ENCODE peak calls at places on chromosomes 4 and X, in four cellular contexts. U, W, H and D are unnamed samples. For H3K4me1 and H3K36me3, the result is how much of the 10 kb centered on the place peaks cover.

GRCh38 chr4:29278580-29278979 is 1441.6 kb upstream of the PCDH7 start:
- DNase-seq in U (no peak), W (no peak), H (no peak), D (no peak)

GRCh38 chrX:68048774-68049173 is 384.5 kb downstream of the OPHN1 start:
- DNase-seq in U (no peak), W (no peak), H (no peak), D (no peak)

GRCh38 chr4:126851391-126851790 is 781.4 kb upstream of the INTU start:
- DNase-seq in U (no peak), W (no peak), H (no peak), D (no peak)

GRCh38 chr4:10121568-10122097 is 5.0 kb upstream of the WDR1 start:
- DNase-seq in U (no peak), W (no peak), H (no peak), D (no peak)

GRCh38 chr4:41613362-41613761 is 75.4 kb downstream of the LIMCH1 start:
- DNase-seq in U (no peak), W (no peak), H (no peak), D (no peak)

GRCh38 chr4:89000844-89001360 is 56.1 kb downstream of the FAM13A start:
- DNase-seq in U (no peak), W (no peak), H (no peak), D (no peak)

GRCh38 chr4:100721490-100721889 is 203.7 kb upstream of the EMCN start:
- DNase-seq in U (no peak), W (no peak), H (no peak), D (no peak)

GRCh38 chr4:40055379-40055872 is 1.2 kb upstream of the N4BP2 start:
- DNase-seq in U (no peak), W (no peak), H (no peak), D (no peak)

GRCh38 chrX:23374291-23374690 is 39.6 kb downstream of the PTCHD1 start:
- DNase-seq in U (no peak), W (no peak), H (no peak), D (no peak)

GRCh38 chr4:23875317-23875716 is 14.5 kb downstream of the PPARGC1A start:
- DNase-seq in U (no peak), W (no peak), H (no peak), D (no peak)
- H3K4me1 ChIP-seq in U (under half), W (half or more), H (half or more), D (under half)

DNA sequence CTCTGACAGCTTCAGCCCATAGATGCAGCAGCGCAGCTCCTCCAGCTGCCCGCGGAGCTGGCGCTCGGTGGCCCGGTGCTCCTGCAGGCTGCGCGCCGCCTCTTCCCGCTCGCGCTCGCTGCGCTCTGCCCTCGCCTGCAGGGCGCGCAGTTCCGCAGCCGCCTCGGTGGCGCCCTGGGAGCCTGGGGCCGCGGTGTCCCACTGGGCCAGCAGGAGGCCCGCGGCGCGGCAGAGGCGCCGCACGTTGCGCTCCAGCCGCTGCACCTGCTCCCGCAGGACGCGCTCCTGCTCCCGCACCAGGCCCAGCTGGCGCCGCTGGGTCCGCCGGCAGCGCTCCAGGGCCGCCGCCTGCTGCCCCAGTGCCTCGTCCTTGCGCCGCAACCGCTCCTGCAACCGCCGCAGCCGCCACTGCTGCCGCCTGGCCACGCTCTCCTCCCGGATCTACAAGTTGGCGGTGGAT is 10.1 kb downstream of the C4orf50 start:
- DNase-seq in U (no peak), W (no peak), H (no peak), D (peak)
- H3K4me3 ChIP-seq in U (no peak), W (no peak), H (no peak), D (peak)

GRCh38 chr4:3217771-3218170 is 31.2 kb upstream of the MSANTD1 start:
- DNase-seq in U (peak), W (no peak), H (no peak), D (no peak)
- H3K36me3 ChIP-seq in U (half or more), W (half or more), H (under half), D (half or more)

GRCh38 chrX:119009071-119009470 is 34.7 kb downstream of the LONRF3 start:
- DNase-seq in U (no peak), W (no peak), H (no peak), D (no peak)

GRCh38 chrX:119008122-119008744 is 33.8 kb downstream of the LONRF3 start:
- DNase-seq in U (no peak), W (no peak), H (peak), D (no peak)

GRCh38 chrX:119013146-119013545 is 38.7 kb downstream of the LONRF3 start:
- DNase-seq in U (no peak), W (no peak), H (no peak), D (no peak)

GRCh38 chrX:119007189-119007770 is 32.9 kb downstream of the LONRF3 start:
- DNase-seq in U (no peak), W (no peak), H (no peak), D (no peak)

GRCh38 chrX:119010491-119010890 is 36.1 kb downstream of the LONRF3 start:
- DNase-seq in U (no peak), W (no peak), H (no peak), D (no peak)
- H3K4me1 ChIP-seq in U (under half), W (under half), H (under half), D (under half)

GRCh38 chr4:188138227-188138626 is 1.0 kb upstream of the TRIML1 start:
- DNase-seq in U (no peak), W (no peak), H (no peak), D (no peak)
- H3K4me3 ChIP-seq in U (no peak), W (no peak), H (no peak), D (no peak)

GRCh38 chr4:771464-771863 is 54.5 kb downstream of the CPLX1 start:
- DNase-seq in U (peak), W (no peak), H (no peak), D (no peak)
- H3K36me3 ChIP-seq in U (half or more), W (half or more), H (under half), D (half or more)